ENCODE peak calls at places on chromosomes 3 and 15, in six cellular contexts. L is EH, E is sciatic nerve, U is NCI-H69, W is fibroblast of the conjunctiva, F is thyroid gland. A is an unnamed sample.

GRCh38 chr3:45048244-45048643 is 22.1 kb downstream of the CLEC3B start:
- DNase-seq in L (peak; percentile 61), E (no peak), U (no peak), W (no peak), F (no peak), A (no peak)

GRCh38 chr3:169666079-169666436 is 2.5 kb upstream of the MECOM start:
- DNase-seq in L (no peak), E (no peak), U (no peak), W (no peak), F (no peak), A (no peak)

GRCh38 chr3:151386063-151386462 is 1.5 kb upstream of the P2RY12 start:
- DNase-seq in L (peak; percentile 50), E (no peak), U (no peak), W (no peak), F (no peak), A (no peak)

GRCh38 chr3:23685484-23686258 is 120.1 kb upstream of the UBE2E1 start:
- DNase-seq in L (peak; percentile 100), E (peak; percentile 82), U (peak; percentile 89), W (peak; percentile 98), F (peak; percentile 90), A (no peak)

GRCh38 chr15:70605606-70606410 is 157.6 kb downstream of the UACA start:
- DNase-seq in L (peak; percentile 85), E (peak; percentile 84), U (peak; percentile 15), W (peak; percentile 58), F (peak; percentile 94), A (no peak)

GRCh38 chr15:101250331-101250730 is 1.5 kb downstream of the CHSY1 start:
- DNase-seq in L (peak; percentile 83), E (no peak), U (peak; percentile 40), W (peak; percentile 83), F (no peak), A (no peak)

GRCh38 chr3:107938128-107938527 is 152.7 kb downstream of the CD47 start:
- DNase-seq in L (peak; percentile 44), E (peak; percentile 62), U (peak; percentile 77), W (peak; percentile 63), F (peak; percentile 51), A (no peak)

GRCh38 chr3:49316696-49317457 is 23.0 kb downstream of the USP4 start:
- DNase-seq in L (no peak), E (no peak), U (no peak), W (no peak), F (no peak), A (no peak)

GRCh38 chr15:90201150-90201943 is at the start of gene SEMA4B:
- DNase-seq in L (peak; percentile 67), E (peak; percentile 84), U (peak; percentile 82), W (no peak), F (peak; percentile 83), A (no peak)

GRCh38 chr3:151765685-151766084 is 32.0 kb downstream of the AADACL2 start:
- DNase-seq in L (no peak), E (no peak), U (no peak), W (no peak), F (no peak), A (no peak)

GRCh38 chr3:194938845-194939531 is 253.3 kb downstream of the FAM43A start:
- DNase-seq in L (no peak), E (no peak), U (no peak), W (no peak), F (no peak), A (peak; percentile 88)

GRCh38 chr3:131361464-131362421 is 19.8 kb upstream of the NUDT16 start:
- DNase-seq in L (no peak), E (peak; percentile 76), U (peak; percentile 44), W (peak; percentile 35), F (peak; percentile 97), A (peak; percentile 93)

GRCh38 chr3:190369701-190370295 is 18.2 kb upstream of the CLDN16 start:
- DNase-seq in L (no peak), E (no peak), U (no peak), W (no peak), F (no peak), A (no peak)

GRCh38 chr15:30924353-30924752 is 20.6 kb downstream of the FAN1 start:
- DNase-seq in L (peak; percentile 89), E (no peak), U (no peak), W (no peak), F (peak; percentile 22), A (no peak)

GRCh38 chr3:66480666-66481065 is 20.2 kb downstream of the LRIG1 start:
- DNase-seq in L (peak; percentile 77), E (no peak), U (no peak), W (no peak), F (no peak), A (no peak)

GRCh38 chr3:60079076-60079475 is 1029.3 kb upstream of the CFAP20DC start:
- DNase-seq in L (no peak), E (no peak), U (no peak), W (no peak), F (no peak), A (no peak)

GRCh38 chr3:50269977-50270413 is 1.0 kb downstream of the SEMA3B start:
- DNase-seq in L (peak; percentile 81), E (no peak), U (no peak), W (no peak), F (no peak), A (no peak)

GRCh38 chr3:174857301-174857700 is 1.8 kb upstream of the NAALADL2 start:
- DNase-seq in L (no peak), E (no peak), U (peak; percentile 72), W (no peak), F (no peak), A (no peak)

GRCh38 chr3:191792580-191792979 is 331.6 kb downstream of the PYDC2 start:
- DNase-seq in L (no peak), E (no peak), U (no peak), W (no peak), F (no peak), A (no peak)

GRCh38 chr3:56813656-56813965 is 11.9 kb upstream of the ARHGEF3 start:
- DNase-seq in L (no peak), E (no peak), U (peak; percentile 67), W (no peak), F (no peak), A (no peak)

GRCh38 chr3:170724599-170724998 is 138.7 kb upstream of the SLC7A14 start:
- DNase-seq in L (peak; percentile 89), E (no peak), U (peak; percentile 41), W (peak; percentile 81), F (peak; percentile 6), A (no peak)

GRCh38 chr3:5149306-5149880 is 27.3 kb downstream of the ARL8B start:
- DNase-seq in L (no peak), E (no peak), U (no peak), W (no peak), F (no peak), A (no peak)

GRCh38 chr3:48409291-48410201 is 20.3 kb downstream of the PLXNB1 start:
- DNase-seq in L (no peak), E (peak; percentile 50), U (no peak), W (no peak), F (peak; percentile 0), A (peak; percentile 86)

GRCh38 chr3:169146112-169146665 is 517.3 kb downstream of the MECOM start:
- DNase-seq in L (peak; percentile 27), E (peak; percentile 59), U (peak; percentile 84), W (no peak), F (peak; percentile 40), A (peak; percentile 89)

GRCh38 chr15:78930577-78931388 is 14.1 kb downstream of the CTSH start:
- DNase-seq in L (peak; percentile 95), E (no peak), U (no peak), W (no peak), F (peak; percentile 38), A (no peak)

GRCh38 chr15:78938608-78939488 is 6.0 kb downstream of the CTSH start:
- DNase-seq in L (no peak), E (no peak), U (no peak), W (no peak), F (no peak), A (no peak)

GRCh38 chr3:196932600-196932999 is 9.7 kb downstream of the NCBP2 start:
- DNase-seq in L (no peak), E (no peak), U (no peak), W (no peak), F (no peak), A (no peak)

GRCh38 chr15:83914906-83915305 is 261.0 kb downstream of the ADAMTSL3 start:
- DNase-seq in L (no peak), E (no peak), U (no peak), W (no peak), F (no peak), A (no peak)

GRCh38 chr15:33045066-33045810 is 149.3 kb downstream of the FMN1 start:
- DNase-seq in L (no peak), E (no peak), U (peak; percentile 64), W (no peak), F (peak; percentile 87), A (no peak)

GRCh38 chr3:124372784-124373183 is 357.5 kb upstream of the UMPS start:
- DNase-seq in L (no peak), E (no peak), U (peak; percentile 41), W (no peak), F (no peak), A (no peak)

GRCh38 chr15:76932090-76932966 is 779 bp downstream of the RCN2 start:
- DNase-seq in L (peak; percentile 32), E (no peak), U (peak; percentile 39), W (no peak), F (no peak), A (no peak)

GRCh38 chr15:82014989-82015388 is 30.8 kb downstream of the MEX3B start:
- DNase-seq in L (peak; percentile 64), E (no peak), U (no peak), W (no peak), F (no peak), A (no peak)

GRCh38 chr3:53254190-53254809 is 1.5 kb downstream of the TKT start:
- DNase-seq in L (peak; percentile 14), E (no peak), U (peak; percentile 46), W (no peak), F (peak; percentile 87), A (no peak)

GRCh38 chr3:17937081-17937480 is 194.7 kb upstream of the TBC1D5 start:
- DNase-seq in L (no peak), E (no peak), U (no peak), W (no peak), F (no peak), A (no peak)

GRCh38 chr15:77466521-77466920 is 45.8 kb downstream of the HMG20A start:
- DNase-seq in L (no peak), E (no peak), U (no peak), W (no peak), F (no peak), A (no peak)

GRCh38 chr3:197023241-197023997 is 6.2 kb downstream of the MELTF start:
- DNase-seq in L (no peak), E (no peak), U (peak; percentile 91), W (no peak), F (peak; percentile 65), A (no peak)

A was measured in mesenteric fat pad.